ENCODE peak calls at places on chromosomes 11 and 22, in nine cellular contexts. A is WERI-Rb-1, N is ovary, D is pancreas, M is osteoblast, G is cardiac fibroblast, S is mucosa of descending colon, Q is dorsolateral prefrontal cortex, W is heart right ventricle. I is an unnamed sample.
A peak's percentile ranks its signal among the peaks of the same experiment; 100 is the strongest.

GRCh38 chr11:124902616-124903015 is 5.0 kb upstream of the ROBO4 start:
- DNase-seq in A (no peak), N (no peak), D (no peak), M (no peak), G (no peak), S (no peak), Q (no peak), W (no peak), I (no peak)

GRCh38 chr11:64056861-64057260 is 21.1 kb downstream of the FLRT1 start:
- DNase-seq in A (no peak), N (no peak), D (no peak), M (no peak), G (no peak), S (no peak), Q (no peak), W (no peak), I (no peak)

GRCh38 chr11:36460220-36460619 is 49.9 kb downstream of the TRAF6 start:
- DNase-seq in A (no peak), N (no peak), D (no peak), M (no peak), G (no peak), S (no peak), Q (no peak), W (no peak), I (no peak)

GRCh38 chr22:46429327-46429853 is 93.9 kb downstream of the TRMU start:
- DNase-seq in A (no peak), N (no peak), D (no peak), M (no peak), G (no peak), S (peak; percentile 43), Q (no peak), W (no peak), I (no peak)

GRCh38 chr11:95520765-95521542 is 268.6 kb downstream of the FAM76B start:
- DNase-seq in A (no peak), N (no peak), D (no peak), M (no peak), G (peak; percentile 30), S (no peak), Q (no peak), W (no peak), I (no peak)

GRCh38 chr11:29328961-29329441 is 687.8 kb downstream of the KCNA4 start:
- DNase-seq in A (peak; percentile 21), N (no peak), D (no peak), M (peak; percentile 42), G (peak; percentile 81), S (peak; percentile 16), Q (no peak), W (no peak), I (peak; percentile 91)

GRCh38 chr11:30635401-30635989 is 49.3 kb upstream of the MPPED2 start:
- DNase-seq in A (no peak), N (no peak), D (no peak), M (no peak), G (peak; percentile 1), S (no peak), Q (peak; percentile 80), W (peak; percentile 6), I (no peak)

GRCh38 chr11:112784323-112785073 is 176.7 kb upstream of the NCAM1 start:
- DNase-seq in A (peak; percentile 95), N (peak; percentile 80), D (peak; percentile 34), M (no peak), G (peak; percentile 89), S (peak; percentile 18), Q (peak; percentile 73), W (peak; percentile 67), I (peak; percentile 99)

GRCh38 chr11:19722702-19723101 is 10.1 kb downstream of the NAV2 start:
- DNase-seq in A (no peak), N (no peak), D (no peak), M (no peak), G (no peak), S (no peak), Q (no peak), W (no peak), I (no peak)

GRCh38 chr11:19714387-19715363 is 2.0 kb downstream of the NAV2 start:
- DNase-seq in A (no peak), N (peak; percentile 38), D (peak; percentile 36), M (peak; percentile 82), G (peak; percentile 62), S (no peak), Q (no peak), W (peak; percentile 34), I (peak; percentile 94)

GRCh38 chr11:19715373-19715772 is 2.7 kb downstream of the NAV2 start:
- DNase-seq in A (no peak), N (no peak), D (no peak), M (peak; percentile 92), G (peak; percentile 73), S (no peak), Q (no peak), W (no peak), I (peak; percentile 91)

GRCh38 chr11:19719960-19720359 is 7.3 kb downstream of the NAV2 start:
- DNase-seq in A (no peak), N (no peak), D (no peak), M (no peak), G (no peak), S (no peak), Q (no peak), W (no peak), I (no peak)

GRCh38 chr11:19718976-19719375 is 6.3 kb downstream of the NAV2 start:
- DNase-seq in A (no peak), N (no peak), D (no peak), M (no peak), G (no peak), S (no peak), Q (no peak), W (no peak), I (no peak)
- H3K4me3 ChIP-seq in A (no peak overlapping the region), N (no peak overlapping the region), D (no peak overlapping the region), M (no peak overlapping the region), G (no peak overlapping the region), S (no peak overlapping the region), Q (no peak overlapping the region), W (no peak overlapping the region), I (no peak overlapping the region)

DNA sequence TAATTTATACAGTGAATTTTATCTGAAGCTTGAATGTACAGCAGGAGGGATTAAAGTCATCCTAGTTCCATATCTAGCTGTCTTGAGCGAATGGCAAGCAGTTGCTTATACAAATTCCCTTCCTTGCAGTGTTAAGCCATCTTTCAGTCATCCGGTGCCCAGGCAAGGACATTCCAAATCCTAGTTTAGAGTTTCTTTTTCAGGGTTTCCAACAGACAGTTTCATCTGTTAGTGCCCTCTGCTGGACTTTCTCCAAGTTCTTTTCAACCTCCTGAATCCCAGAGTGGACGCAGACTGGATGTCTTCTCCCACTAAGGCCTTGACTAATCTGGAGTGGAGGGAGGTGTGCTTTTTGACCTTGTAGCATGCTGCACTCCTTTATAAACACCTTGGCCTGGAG is 45.4 kb downstream of the GRAMD1B start:
- DNase-seq in A (peak; percentile 67), N (no peak), D (no peak), M (no peak), G (peak; percentile 63), S (no peak), Q (no peak), W (no peak), I (peak; percentile 42)
- TF ChIP-seq CTCF in A (peak; percentile 61), N (no peak), D (no peak), M (peak; percentile 47), G (peak; percentile 26), S (no peak), Q (peak; percentile 20), W (peak; percentile 37), I (peak; percentile 11)

GRCh38 chr22:50059881-50060262 is 1.8 kb upstream of the TTLL8 start:
- DNase-seq in A (no peak), N (no peak), D (no peak), M (no peak), G (no peak), S (no peak), Q (no peak), W (no peak), I (no peak)

GRCh38 chr22:50057868-50058311 is at the start of gene TTLL8:
- DNase-seq in A (no peak), N (no peak), D (no peak), M (no peak), G (no peak), S (no peak), Q (no peak), W (no peak), I (no peak)

GRCh38 chr22:50057292-50057867 is 718 bp downstream of the TTLL8 start:
- DNase-seq in A (no peak), N (no peak), D (no peak), M (no peak), G (no peak), S (no peak), Q (no peak), W (no peak), I (no peak)

GRCh38 chr22:50059185-50059880 is 1.2 kb upstream of the TTLL8 start:
- DNase-seq in A (peak; percentile 22), N (no peak), D (no peak), M (peak; percentile 96), G (peak; percentile 58), S (no peak), Q (no peak), W (no peak), I (peak; percentile 43)

DNA sequence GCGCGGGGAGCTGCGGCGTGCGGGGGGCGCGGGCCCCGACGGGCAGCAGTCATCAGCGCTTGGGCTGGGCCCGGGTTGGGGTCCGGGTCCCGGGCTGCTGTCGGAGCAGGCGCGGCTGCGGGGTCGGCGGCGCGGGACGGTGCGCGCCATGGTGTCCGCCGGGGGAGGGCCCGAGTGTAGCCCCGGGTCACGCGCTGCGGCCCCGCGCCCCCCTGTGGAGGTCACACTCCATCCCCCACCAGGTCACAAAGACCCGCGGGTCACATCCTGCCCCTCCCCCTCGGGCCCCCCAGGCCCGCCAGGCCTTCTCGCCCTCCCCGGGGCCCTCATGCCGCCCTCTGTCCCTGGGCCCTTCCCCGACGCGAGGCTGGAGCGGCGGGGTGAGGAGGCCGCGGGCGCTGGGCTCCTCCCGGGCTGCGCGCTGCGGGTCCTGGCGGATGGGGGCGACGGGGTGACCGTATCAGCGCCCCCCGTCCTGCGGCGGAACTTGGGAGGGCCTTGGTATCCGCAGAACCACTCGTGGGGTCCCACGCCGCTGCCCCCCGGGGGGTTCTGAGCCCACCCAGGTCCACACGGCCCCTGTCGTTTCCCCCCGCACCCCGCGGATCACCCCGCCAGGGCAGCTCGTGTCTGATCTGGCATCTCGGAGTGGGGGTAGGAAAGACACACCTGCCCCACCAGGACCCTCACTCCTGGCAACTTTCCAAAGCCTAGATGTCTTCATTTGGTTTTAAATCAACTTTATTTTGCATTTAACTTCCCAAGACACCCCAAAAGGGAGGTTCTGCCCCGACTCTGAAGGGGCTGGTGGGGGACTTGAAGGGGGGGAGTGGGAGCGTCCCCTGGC is 463 bp upstream of the TTLL8 start:
- DNase-seq in A (no peak), N (no peak), D (no peak), M (no peak), G (no peak), S (no peak), Q (no peak), W (no peak), I (no peak)
- H3K4me3 ChIP-seq in A (no peak overlapping the region), N (no peak overlapping the region), D (no peak overlapping the region), M (no peak overlapping the region), G (no peak overlapping the region), S (no peak overlapping the region), Q (no peak overlapping the region), W (peak overlapping the region; percentile 28), I (no peak overlapping the region)

GRCh38 chr11:75498556-75499255 is 27.0 kb downstream of the GDPD5 start:
- DNase-seq in A (no peak), N (no peak), D (no peak), M (peak; percentile 78), G (peak; percentile 31), S (no peak), Q (no peak), W (no peak), I (peak; percentile 62)

GRCh38 chr11:75492181-75492820 is 33.4 kb downstream of the GDPD5 start:
- DNase-seq in A (peak; percentile 52), N (no peak), D (no peak), M (peak; percentile 59), G (no peak), S (no peak), Q (no peak), W (no peak), I (no peak)

GRCh38 chr11:75499423-75500305 is 26.1 kb downstream of the GDPD5 start:
- DNase-seq in A (no peak), N (peak; percentile 48), D (no peak), M (peak; percentile 98), G (peak; percentile 96), S (peak; percentile 38), Q (no peak), W (no peak), I (peak; percentile 99)

GRCh38 chr11:75497788-75498404 is 27.8 kb downstream of the GDPD5 start:
- DNase-seq in A (no peak), N (no peak), D (no peak), M (peak; percentile 48), G (no peak), S (no peak), Q (no peak), W (no peak), I (no peak)

GRCh38 chr11:75495749-75496641 is 29.7 kb downstream of the GDPD5 start:
- DNase-seq in A (peak; percentile 72), N (no peak), D (no peak), M (peak; percentile 74), G (no peak), S (no peak), Q (no peak), W (no peak), I (no peak)
- TF ChIP-seq CTCF in A (peak; percentile 87), N (no peak), D (no peak), M (no peak), G (no peak), S (no peak), Q (no peak), W (no peak), I (no peak)

I was measured in fibroblast of the aortic adventitia.